ENCODE peak calls at places on chromosomes 3 and 15, in seven cellular contexts. D is IMR-90, M is upper lobe of left lung, R is colonic mucosa, J is K562, E is ovary, K is neural progenitor cell. Z is an unnamed sample.

GRCh38 chr3:196948442-196949365 is 6.4 kb upstream of the NCBP2 start:
- DNase-seq in K (peak; percentile 32), M (no peak), J (peak; percentile 71), D (no peak), R (no peak), E (no peak), Z (no peak)

GRCh38 chr15:31269961-31270575 is 56.6 kb upstream of the KLF13 start:
- DNase-seq in E (no peak), J (no peak), R (peak; percentile 18), D (no peak), M (no peak), K (peak; percentile 1), Z (no peak)

GRCh38 chr15:60589253-60589652 is 110.3 kb upstream of the ICE2 start:
- DNase-seq in K (no peak), E (no peak), J (no peak), M (no peak), D (no peak), R (no peak), Z (no peak)

GRCh38 chr15:65423150-65423976 is 616 bp upstream of the IGDCC4 start:
- DNase-seq in J (no peak), M (no peak), K (peak; percentile 43), R (no peak), E (peak; percentile 50), D (no peak), Z (no peak)

GRCh38 chr3:5210926-5211325 is 23.4 kb downstream of the EDEM1 start:
- DNase-seq in D (no peak), R (no peak), E (no peak), K (no peak), J (no peak), M (no peak), Z (no peak)

GRCh38 chr3:25665646-25666136 is 984 bp upstream of the TOP2B start:
- DNase-seq in R (no peak), E (no peak), M (no peak), D (no peak), J (no peak), K (no peak), Z (no peak)

GRCh38 chr3:66487475-66487874 is 13.3 kb downstream of the LRIG1 start:
- DNase-seq in M (no peak), K (no peak), R (no peak), J (no peak), D (peak; percentile 65), E (no peak), Z (no peak)

GRCh38 chr3:119571230-119571629 is 8.1 kb upstream of the ADPRH start:
- DNase-seq in E (no peak), J (no peak), M (no peak), D (no peak), K (no peak), R (no peak), Z (no peak)

GRCh38 chr15:27538325-27538724 is 560.8 kb downstream of the OCA2 start:
- DNase-seq in E (no peak), M (no peak), K (peak; percentile 84), D (no peak), J (no peak), R (no peak), Z (no peak)

GRCh38 chr3:154969366-154969765 is 110.8 kb upstream of the MME start:
- DNase-seq in J (no peak), M (no peak), E (no peak), K (no peak), R (no peak), D (peak; percentile 35), Z (no peak)

GRCh38 chr15:77496710-77497107 is 76.0 kb downstream of the HMG20A start:
- DNase-seq in E (peak; percentile 89), J (peak; percentile 79), D (peak; percentile 97), R (peak; percentile 81), M (peak; percentile 86), K (peak; percentile 82), Z (peak; percentile 82)

GRCh38 chr15:31302778-31303433 is 23.7 kb upstream of the KLF13 start:
- DNase-seq in R (no peak), E (no peak), D (no peak), J (peak; percentile 24), K (peak; percentile 77), M (no peak), Z (no peak)

GRCh38 chr3:3127432-3128010 is 781 bp downstream of the TRNT1 start:
- DNase-seq in J (peak; percentile 35), K (peak; percentile 16), M (no peak), D (peak; percentile 11), E (no peak), R (peak; percentile 22), Z (no peak)

GRCh38 chr15:52208306-52208946 is 17.2 kb upstream of the GNB5 start:
- DNase-seq in E (peak; percentile 58), K (peak; percentile 85), M (peak; percentile 44), J (peak; percentile 70), D (peak; percentile 67), R (peak; percentile 63), Z (no peak)

GRCh38 chr3:134327594-134327975 is 46.7 kb downstream of the AMOTL2 start:
- DNase-seq in J (no peak), D (peak; percentile 83), E (no peak), M (no peak), K (no peak), R (no peak), Z (no peak)

GRCh38 chr15:70726753-70727152 is 36.6 kb downstream of the UACA start:
- DNase-seq in J (no peak), E (no peak), R (no peak), M (no peak), D (peak; percentile 54), K (peak; percentile 76), Z (no peak)

GRCh38 chr3:190096345-190096744 is 24.4 kb downstream of the P3H2 start:
- DNase-seq in R (no peak), M (no peak), K (no peak), E (no peak), J (no peak), D (no peak), Z (no peak)

GRCh38 chr3:190099099-190099498 is 21.6 kb downstream of the P3H2 start:
- DNase-seq in E (no peak), M (no peak), D (no peak), K (no peak), J (no peak), R (no peak), Z (no peak)

GRCh38 chr3:190097025-190097424 is 23.7 kb downstream of the P3H2 start:
- DNase-seq in K (no peak), E (no peak), D (no peak), R (no peak), J (no peak), M (no peak), Z (no peak)

GRCh38 chr3:190094201-190094718 is 26.4 kb downstream of the P3H2 start:
- DNase-seq in J (no peak), R (no peak), D (peak; percentile 63), K (no peak), M (no peak), E (no peak), Z (no peak)

DNA sequence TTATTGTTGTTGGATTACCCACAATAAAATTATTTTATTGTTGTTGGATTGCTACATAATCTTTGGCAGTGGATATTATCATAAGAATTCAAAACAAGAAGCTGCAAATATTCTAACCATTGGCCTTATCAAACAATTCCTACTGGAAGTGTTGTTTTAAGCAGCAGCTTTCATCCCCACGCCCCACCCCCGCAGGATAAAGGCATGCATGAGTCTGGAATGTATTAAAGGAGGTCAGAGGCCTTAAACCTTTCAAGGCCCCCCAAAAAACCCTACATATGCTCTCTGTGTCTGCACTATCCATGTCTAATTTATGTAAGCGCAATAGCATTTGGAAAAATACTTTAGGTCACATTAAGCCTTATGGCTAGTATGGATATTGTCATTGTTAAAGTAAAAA is 23.1 kb downstream of the P3H2 start:
- DNase-seq in M (no peak), K (peak; percentile 56), R (no peak), E (no peak), D (no peak), J (no peak), Z (no peak)
- H3K4me1 ChIP-seq in M (peaks cover 4% of the 10 kb centered on the region), K (peaks cover 45% of the 10 kb centered on the region), R (no peaks in the 10 kb centered on the region), E (peaks cover 19% of the 10 kb centered on the region), D (peaks cover 14% of the 10 kb centered on the region), J (no peaks in the 10 kb centered on the region), Z (no peaks in the 10 kb centered on the region)

GRCh38 chr15:55360256-55360655 is 41.2 kb downstream of the PIGB start:
- DNase-seq in D (no peak), K (no peak), R (no peak), J (no peak), E (no peak), M (no peak), Z (no peak)
- H3K36me3 ChIP-seq in D (no peaks in the 10 kb centered on the region), K (no peaks in the 10 kb centered on the region), R (no peaks in the 10 kb centered on the region), J (peaks cover 45% of the 10 kb centered on the region), E (no peaks in the 10 kb centered on the region), M (peaks cover 24% of the 10 kb centered on the region), Z (no peaks in the 10 kb centered on the region)

GRCh38 chr15:63079938-63080626 is 37.5 kb downstream of the TPM1 start:
- DNase-seq in J (no peak), K (no peak), M (no peak), R (no peak), E (no peak), D (peak; percentile 78), Z (no peak)
- H3K4me1 ChIP-seq in J (peaks cover 32% of the 10 kb centered on the region), K (peaks cover 43% of the 10 kb centered on the region), M (no peaks in the 10 kb centered on the region), R (no peaks in the 10 kb centered on the region), E (peaks cover 10% of the 10 kb centered on the region), D (peaks cover 23% of the 10 kb centered on the region), Z (no peaks in the 10 kb centered on the region)

GRCh38 chr3:157099337-157100078 is 60.4 kb downstream of the CCNL1 start:
- DNase-seq in D (peak; percentile 47), M (peak; percentile 57), E (no peak), K (no peak), J (no peak), R (no peak), Z (no peak)

GRCh38 chr3:157098823-157099185 is 61.1 kb downstream of the CCNL1 start:
- DNase-seq in D (peak; percentile 71), J (no peak), M (no peak), E (no peak), R (no peak), K (no peak), Z (no peak)

GRCh38 chr3:157097198-157097597 is 62.7 kb downstream of the CCNL1 start:
- DNase-seq in M (no peak), R (no peak), K (no peak), D (no peak), E (no peak), J (no peak), Z (no peak)

GRCh38 chr3:157100079-157100477 is 59.9 kb downstream of the CCNL1 start:
- DNase-seq in R (no peak), J (no peak), D (no peak), E (no peak), M (no peak), K (no peak), Z (no peak)

GRCh38 chr3:157098121-157098822 is 61.7 kb downstream of the CCNL1 start:
- DNase-seq in E (no peak), D (peak; percentile 55), R (no peak), K (no peak), M (no peak), J (no peak), Z (no peak)
- H3K36me3 ChIP-seq in E (no peaks in the 10 kb centered on the region), D (no peaks in the 10 kb centered on the region), R (no peaks in the 10 kb centered on the region), K (no peaks in the 10 kb centered on the region), M (no peaks in the 10 kb centered on the region), J (no peaks in the 10 kb centered on the region), Z (no peaks in the 10 kb centered on the region)

GRCh38 chr15:89096664-89097063 is 8.4 kb downstream of the ABHD2 start:
- DNase-seq in J (no peak), M (peak; percentile 18), K (no peak), E (no peak), R (no peak), D (peak; percentile 68), Z (no peak)
- H3K4me1 ChIP-seq in J (peaks cover 52% of the 10 kb centered on the region), M (peaks cover 45% of the 10 kb centered on the region), K (peaks cover 12% of the 10 kb centered on the region), E (peaks cover 28% of the 10 kb centered on the region), R (peaks cover 5% of the 10 kb centered on the region), D (peaks cover 26% of the 10 kb centered on the region), Z (peaks cover 29% of the 10 kb centered on the region)

GRCh38 chr15:68195336-68196112 is 9.6 kb downstream of the CALML4 start:
- DNase-seq in R (no peak), M (no peak), D (no peak), J (no peak), E (no peak), K (no peak), Z (no peak)
- H3K36me3 ChIP-seq in R (peaks cover 11% of the 10 kb centered on the region), M (peaks cover 23% of the 10 kb centered on the region), D (peaks cover 12% of the 10 kb centered on the region), J (peaks cover 56% of the 10 kb centered on the region), E (no peaks in the 10 kb centered on the region), K (no peaks in the 10 kb centered on the region), Z (no peaks in the 10 kb centered on the region)